ENCODE peak calls at places on chromosome 17, in eight cellular contexts. Q, X, U, D, Z, V, H and E are unnamed samples.
A peak's percentile ranks its signal among the peaks of the same experiment; 100 is the strongest.

GRCh38 chr17:82031885-82032627 is 578 bp downstream of the RAC3 start:
- DNase-seq in Q (no peak), X (peak; percentile 80), U (no peak), D (peak; percentile 63), Z (no peak), V (no peak), H (no peak), E (peak; percentile 74)

GRCh38 chr17:41464682-41465081 is 2.5 kb downstream of the KRT32 start:
- DNase-seq in Q (no peak), X (no peak), U (no peak), D (peak; percentile 87), Z (peak; percentile 80), V (peak; percentile 46), H (no peak), E (peak; percentile 59)

GRCh38 chr17:73895157-73895556 is 250.9 kb upstream of the SDK2 start:
- DNase-seq in Q (no peak), X (no peak), U (no peak), D (no peak), Z (no peak), V (no peak), H (no peak), E (no peak)

GRCh38 chr17:31158741-31159377 is 64.1 kb downstream of the NF1 start:
- DNase-seq in Q (no peak), X (no peak), U (no peak), D (no peak), Z (no peak), V (no peak), H (no peak), E (no peak)

GRCh38 chr17:77055453-77055852 is 85.3 kb upstream of the SEC14L1 start:
- DNase-seq in Q (no peak), X (no peak), U (no peak), D (no peak), Z (no peak), V (no peak), H (no peak), E (no peak)

GRCh38 chr17:2111691-2112090 is 56.8 kb downstream of the HIC1 start:
- DNase-seq in Q (no peak), X (no peak), U (no peak), D (peak; percentile 78), Z (no peak), V (no peak), H (no peak), E (peak; percentile 34)

GRCh38 chr17:19382581-19383444 is 4.2 kb downstream of the MFAP4 start:
- DNase-seq in Q (no peak), X (no peak), U (peak; percentile 63), D (no peak), Z (no peak), V (peak; percentile 23), H (peak; percentile 10), E (no peak)

GRCh38 chr17:31061678-31062077 is 33.1 kb upstream of the NF1 start:
- DNase-seq in Q (no peak), X (no peak), U (no peak), D (no peak), Z (no peak), V (no peak), H (no peak), E (no peak)

GRCh38 chr17:13405807-13406206 is 195.9 kb downstream of the HS3ST3A1 start:
- DNase-seq in Q (no peak), X (no peak), U (no peak), D (no peak), Z (no peak), V (no peak), H (no peak), E (no peak)

GRCh38 chr17:68777856-68778694 is 176.9 kb upstream of the FAM20A start:
- DNase-seq in Q (no peak), X (peak; percentile 12), U (no peak), D (no peak), Z (no peak), V (no peak), H (no peak), E (peak; percentile 48)

GRCh38 chr17:76138234-76138895 is 2.7 kb downstream of the FOXJ1 start:
- DNase-seq in Q (no peak), X (no peak), U (no peak), D (no peak), Z (no peak), V (no peak), H (peak; percentile 17), E (no peak)

GRCh38 chr17:10649031-10649430 is 8.1 kb downstream of the MYH3 start:
- DNase-seq in Q (no peak), X (no peak), U (no peak), D (no peak), Z (no peak), V (no peak), H (no peak), E (no peak)

GRCh38 chr17:29116652-29117439 is 63.4 kb downstream of the MYO18A start:
- DNase-seq in Q (peak; percentile 27), X (peak; percentile 70), U (peak; percentile 87), D (peak; percentile 54), Z (peak; percentile 68), V (peak; percentile 65), H (peak; percentile 77), E (peak; percentile 82)

GRCh38 chr17:79075433-79075805 is 795 bp downstream of the ENGASE start:
- DNase-seq in Q (no peak), X (no peak), U (no peak), D (no peak), Z (no peak), V (no peak), H (no peak), E (no peak)

GRCh38 chr17:35568561-35568960 is 7.9 kb upstream of the SLFN14 start:
- DNase-seq in Q (no peak), X (peak; percentile 21), U (no peak), D (no peak), Z (no peak), V (no peak), H (no peak), E (no peak)

GRCh38 chr17:82226809-82227628 is 1.8 kb upstream of the SLC16A3 start:
- DNase-seq in Q (no peak), X (no peak), U (peak; percentile 64), D (no peak), Z (no peak), V (no peak), H (no peak), E (no peak)

GRCh38 chr17:38892620-38893019 is 22.8 kb downstream of the LASP1 start:
- DNase-seq in Q (no peak), X (no peak), U (no peak), D (no peak), Z (no peak), V (no peak), H (no peak), E (no peak)

GRCh38 chr17:60743812-60744211 is 66.2 kb downstream of the BCAS3 start:
- DNase-seq in Q (no peak), X (no peak), U (no peak), D (peak; percentile 47), Z (no peak), V (no peak), H (no peak), E (no peak)

GRCh38 chr17:17494499-17495447 is 1.4 kb downstream of the RASD1 start:
- DNase-seq in Q (no peak), X (peak; percentile 50), U (peak; percentile 79), D (peak; percentile 62), Z (peak; percentile 45), V (peak; percentile 57), H (peak; percentile 60), E (peak; percentile 63)

GRCh38 chr17:69880591-69881112 is 194.4 kb upstream of the KCNJ16 start:
- DNase-seq in Q (no peak), X (no peak), U (no peak), D (no peak), Z (no peak), V (no peak), H (no peak), E (no peak)

GRCh38 chr17:44987194-44987882 is 19.2 kb upstream of the C1QL1 start:
- DNase-seq in Q (no peak), X (no peak), U (no peak), D (no peak), Z (no peak), V (no peak), H (no peak), E (no peak)

DNA sequence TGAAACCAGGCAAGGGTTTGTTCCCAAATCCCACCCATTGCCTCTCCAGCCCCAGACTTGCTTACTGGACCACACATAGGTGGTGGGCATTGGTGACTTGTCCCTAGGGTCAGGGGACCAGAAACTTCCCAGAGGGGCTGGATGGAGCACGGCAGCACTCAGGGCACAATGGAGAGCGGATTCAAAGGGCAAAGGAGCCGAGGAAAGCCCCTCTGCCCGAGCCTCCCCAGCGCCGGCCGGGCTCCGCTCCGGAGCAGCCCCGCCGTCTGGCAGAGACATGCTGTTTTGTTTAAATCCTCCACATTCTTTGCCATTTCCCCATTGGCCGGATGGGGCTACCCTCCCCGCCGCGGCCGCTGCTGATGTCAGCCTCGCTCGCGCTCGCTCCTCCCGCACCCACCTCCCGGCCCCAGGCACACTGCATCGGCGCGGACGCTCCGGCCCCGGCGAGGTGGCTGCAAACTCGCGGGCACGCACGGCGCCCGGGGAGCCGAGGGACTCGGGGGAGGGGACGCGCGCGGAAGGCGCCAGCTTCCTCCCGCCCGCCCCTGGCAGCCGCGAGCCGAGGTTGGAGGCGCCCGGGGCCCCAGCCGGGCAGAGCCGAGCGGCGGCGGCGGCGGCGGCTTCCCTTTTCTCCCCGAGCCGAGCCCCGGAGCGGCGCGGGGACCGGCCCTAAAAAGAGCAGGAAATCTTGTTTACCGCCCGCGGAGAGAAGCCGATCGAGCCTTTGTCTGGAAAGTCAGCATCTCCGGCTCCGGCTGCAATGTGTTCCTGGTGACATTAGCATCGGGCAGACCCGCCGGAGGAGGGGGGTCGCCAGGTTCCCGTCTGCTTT is at the start of gene PITPNC1:
- DNase-seq in Q (peak; percentile 34), X (peak; percentile 87), U (peak; percentile 91), D (peak; percentile 87), Z (peak; percentile 80), V (peak; percentile 86), H (peak; percentile 95), E (peak; percentile 88)
- TF ChIP-seq POLR2A in Q (peak; percentile 89), X (peak; percentile 61), U (peak; percentile 44), D (peak; percentile 86), Z (peak; percentile 67), V (peak; percentile 69), H (peak; percentile 95), E (peak; percentile 54)

GRCh38 chr17:7017827-7018200 is 5.0 kb upstream of the BCL6B start:
- DNase-seq in Q (no peak), X (no peak), U (no peak), D (no peak), Z (no peak), V (peak; percentile 34), H (no peak), E (no peak)
- H3K4me1 ChIP-seq in Q (peaks cover 33% of the 10 kb centered on the region), X (peaks cover 41% of the 10 kb centered on the region), U (peaks cover 59% of the 10 kb centered on the region), D (peaks cover 16% of the 10 kb centered on the region), Z (peaks cover 2% of the 10 kb centered on the region), V (peaks cover 14% of the 10 kb centered on the region), H (no peaks in the 10 kb centered on the region), E (peaks cover 86% of the 10 kb centered on the region)

GRCh38 chr17:42677921-42678781 is 1.4 kb upstream of the PLEKHH3 start:
- DNase-seq in Q (peak; percentile 63), X (peak; percentile 90), U (peak; percentile 96), D (peak; percentile 70), Z (peak; percentile 87), V (peak; percentile 85), H (peak; percentile 92), E (peak; percentile 85)
- TF ChIP-seq POLR2A in Q (no peak), X (peak; percentile 28), U (peak; percentile 39), D (peak; percentile 39), Z (no peak), V (peak; percentile 63), H (peak; percentile 32), E (peak; percentile 14)

DNA sequence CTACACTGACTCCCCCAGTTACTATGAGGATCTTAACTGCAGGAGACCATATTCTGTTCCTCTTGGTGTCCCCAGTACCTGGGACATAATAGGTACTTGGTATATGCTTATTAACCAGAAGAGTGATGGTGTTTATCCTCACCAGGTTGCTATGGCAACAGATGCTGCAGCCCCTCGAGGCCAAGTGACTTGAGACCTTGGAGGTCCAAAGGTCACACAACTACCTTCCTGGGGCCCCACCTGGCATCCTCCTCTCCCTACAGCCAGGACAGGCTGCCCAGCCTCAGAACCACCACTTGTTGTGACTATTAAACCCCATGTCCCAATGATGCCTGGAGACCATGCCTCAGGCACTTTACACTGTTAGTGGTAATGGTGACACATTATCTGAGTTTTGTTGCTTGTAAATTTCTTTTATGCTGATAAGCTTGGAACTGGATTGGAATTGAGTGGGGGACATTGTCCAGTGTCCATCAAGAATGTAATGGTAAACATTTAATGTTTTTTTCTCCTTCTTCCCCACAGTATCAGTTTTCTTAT is 189.4 kb downstream of the CCDC182 start:
- DNase-seq in Q (no peak), X (no peak), U (no peak), D (no peak), Z (no peak), V (no peak), H (no peak), E (no peak)
- H3K4me1 ChIP-seq in Q (no peaks in the 10 kb centered on the region), X (no peaks in the 10 kb centered on the region), U (peaks cover 25% of the 10 kb centered on the region), D (no peaks in the 10 kb centered on the region), Z (no peaks in the 10 kb centered on the region), V (peaks cover 18% of the 10 kb centered on the region), H (no peaks in the 10 kb centered on the region), E (peaks cover 18% of the 10 kb centered on the region)